ENCODE peak calls at places on chromosomes 3 and 15, in four cellular contexts. One of them, this sample, is unnamed.

GRCh38 chr3:158849747-158850146 is 47.9 kb downstream of the MFSD1 start:
- DNase-seq in fibroblast of lung: no peak
- DNase-seq in CD8-positive, alpha-beta T cell: no peak
- DNase-seq in GM20000: no peak
- DNase-seq in this sample: no peak

GRCh38 chr3:21786454-21786829 is 35.4 kb upstream of the ZNF385D start:
- DNase-seq in fibroblast of lung: no peak
- DNase-seq in CD8-positive, alpha-beta T cell: no peak
- DNase-seq in GM20000: no peak
- DNase-seq in this sample: no peak

GRCh38 chr3:25045291-25045690 is 382.8 kb upstream of the RARB start:
- DNase-seq in fibroblast of lung: peak
- DNase-seq in CD8-positive, alpha-beta T cell: no peak
- DNase-seq in GM20000: no peak
- DNase-seq in this sample: no peak

GRCh38 chr3:123584284-123584987 is 417 bp downstream of the HACD2 start:
- DNase-seq in fibroblast of lung: no peak
- DNase-seq in CD8-positive, alpha-beta T cell: no peak
- DNase-seq in GM20000: peak
- DNase-seq in this sample: peak

GRCh38 chr15:36644156-36644896 is 64.9 kb downstream of the CDIN1 start:
- DNase-seq in fibroblast of lung: no peak
- DNase-seq in CD8-positive, alpha-beta T cell: no peak
- DNase-seq in GM20000: no peak
- DNase-seq in this sample: no peak

GRCh38 chr15:48547305-48547704 is 98.2 kb downstream of the FBN1 start:
- DNase-seq in fibroblast of lung: peak
- DNase-seq in CD8-positive, alpha-beta T cell: no peak
- DNase-seq in GM20000: no peak
- DNase-seq in this sample: no peak

GRCh38 chr3:72892081-72892763 is 4.4 kb downstream of the GXYLT2 start:
- DNase-seq in fibroblast of lung: peak
- DNase-seq in CD8-positive, alpha-beta T cell: no peak
- DNase-seq in GM20000: no peak
- DNase-seq in this sample: no peak

GRCh38 chr3:42195879-42196330 is 70.1 kb downstream of the CCK start:
- DNase-seq in fibroblast of lung: peak
- DNase-seq in CD8-positive, alpha-beta T cell: no peak
- DNase-seq in GM20000: peak
- DNase-seq in this sample: no peak

GRCh38 chr3:37096972-37097371 is 77.4 kb downstream of the LRRFIP2 start:
- DNase-seq in fibroblast of lung: no peak
- DNase-seq in CD8-positive, alpha-beta T cell: no peak
- DNase-seq in GM20000: no peak
- DNase-seq in this sample: no peak

GRCh38 chr15:87736921-87737389 is 519.6 kb downstream of the NTRK3 start:
- DNase-seq in fibroblast of lung: no peak
- DNase-seq in CD8-positive, alpha-beta T cell: no peak
- DNase-seq in GM20000: no peak
- DNase-seq in this sample: no peak

GRCh38 chr15:78059110-78059839 is 18.2 kb downstream of the TBC1D2B start:
- DNase-seq in fibroblast of lung: peak
- DNase-seq in CD8-positive, alpha-beta T cell: no peak
- DNase-seq in GM20000: no peak
- DNase-seq in this sample: no peak

GRCh38 chr3:72086051-72086711 is 301.2 kb upstream of the PROK2 start:
- DNase-seq in fibroblast of lung: peak
- DNase-seq in CD8-positive, alpha-beta T cell: no peak
- DNase-seq in GM20000: no peak
- DNase-seq in this sample: no peak

GRCh38 chr3:78872195-78872594 is 895.6 kb downstream of the ROBO1 start:
- DNase-seq in fibroblast of lung: no peak
- DNase-seq in CD8-positive, alpha-beta T cell: no peak
- DNase-seq in GM20000: no peak
- DNase-seq in this sample: no peak

GRCh38 chr3:30872879-30873278 is 21.6 kb downstream of the GADL1 start:
- DNase-seq in fibroblast of lung: no peak
- DNase-seq in CD8-positive, alpha-beta T cell: no peak
- DNase-seq in GM20000: no peak
- DNase-seq in this sample: no peak

GRCh38 chr15:70342554-70343548 is 245.1 kb upstream of the TLE3 start:
- DNase-seq in fibroblast of lung: no peak
- DNase-seq in CD8-positive, alpha-beta T cell: no peak
- DNase-seq in GM20000: no peak
- DNase-seq in this sample: no peak

GRCh38 chr3:3127432-3128010 is 781 bp downstream of the TRNT1 start:
- DNase-seq in fibroblast of lung: no peak
- DNase-seq in CD8-positive, alpha-beta T cell: no peak
- DNase-seq in GM20000: peak
- DNase-seq in this sample: no peak

GRCh38 chr3:59751606-59752005 is 701.8 kb upstream of the CFAP20DC start:
- DNase-seq in fibroblast of lung: no peak
- DNase-seq in CD8-positive, alpha-beta T cell: no peak
- DNase-seq in GM20000: no peak
- DNase-seq in this sample: no peak

GRCh38 chr15:93479679-93480078 is 390.7 kb upstream of the RGMA start:
- DNase-seq in fibroblast of lung: no peak
- DNase-seq in CD8-positive, alpha-beta T cell: no peak
- DNase-seq in GM20000: no peak
- DNase-seq in this sample: no peak

GRCh38 chr3:133475245-133476010 is 75.6 kb downstream of the BFSP2 start:
- DNase-seq in fibroblast of lung: no peak
- DNase-seq in CD8-positive, alpha-beta T cell: no peak
- DNase-seq in GM20000: peak
- DNase-seq in this sample: no peak

GRCh38 chr3:117524890-117525289 is 815.3 kb downstream of the TUSC7 start:
- DNase-seq in fibroblast of lung: peak
- DNase-seq in CD8-positive, alpha-beta T cell: no peak
- DNase-seq in GM20000: no peak
- DNase-seq in this sample: no peak

GRCh38 chr3:194104041-194104751 is 31.8 kb upstream of the HES1 start:
- DNase-seq in fibroblast of lung: no peak
- DNase-seq in CD8-positive, alpha-beta T cell: no peak
- DNase-seq in GM20000: peak
- DNase-seq in this sample: no peak

GRCh38 chr15:49421991-49422390 is 1.1 kb upstream of the FGF7 start:
- DNase-seq in fibroblast of lung: peak
- DNase-seq in CD8-positive, alpha-beta T cell: no peak
- DNase-seq in GM20000: peak
- DNase-seq in this sample: no peak

GRCh38 chr3:30549600-30549999 is 56.8 kb upstream of the TGFBR2 start:
- DNase-seq in fibroblast of lung: no peak
- DNase-seq in CD8-positive, alpha-beta T cell: no peak
- DNase-seq in GM20000: no peak
- DNase-seq in this sample: no peak

GRCh38 chr15:71237456-71238188 is 122.4 kb downstream of the THSD4 start:
- DNase-seq in fibroblast of lung: peak
- DNase-seq in CD8-positive, alpha-beta T cell: no peak
- DNase-seq in GM20000: no peak
- DNase-seq in this sample: no peak

GRCh38 chr15:48493084-48493762 is 152.3 kb downstream of the FBN1 start:
- DNase-seq in fibroblast of lung: peak
- DNase-seq in CD8-positive, alpha-beta T cell: no peak
- DNase-seq in GM20000: no peak
- DNase-seq in this sample: no peak

GRCh38 chr3:156189927-156190326 is 69.5 kb downstream of the KCNAB1 start:
- DNase-seq in fibroblast of lung: no peak
- DNase-seq in CD8-positive, alpha-beta T cell: no peak
- DNase-seq in GM20000: no peak
- DNase-seq in this sample: no peak

GRCh38 chr15:90414408-90415028 is 26.5 kb downstream of the IQGAP1 start:
- DNase-seq in fibroblast of lung: peak
- DNase-seq in CD8-positive, alpha-beta T cell: no peak
- DNase-seq in GM20000: no peak
- DNase-seq in this sample: no peak

GRCh38 chr3:38907426-38907825 is 91.4 kb upstream of the SCN10A start:
- DNase-seq in fibroblast of lung: no peak
- DNase-seq in CD8-positive, alpha-beta T cell: no peak
- DNase-seq in GM20000: no peak
- DNase-seq in this sample: no peak

GRCh38 chr15:90159213-90159612 is 41.9 kb upstream of the SEMA4B start:
- DNase-seq in fibroblast of lung: no peak
- DNase-seq in CD8-positive, alpha-beta T cell: no peak
- DNase-seq in GM20000: no peak
- DNase-seq in this sample: no peak

GRCh38 chr3:126483321-126483761 is 7.7 kb upstream of the ZXDC start:
- DNase-seq in fibroblast of lung: no peak
- DNase-seq in CD8-positive, alpha-beta T cell: no peak
- DNase-seq in GM20000: no peak
- DNase-seq in this sample: no peak
- TF ChIP-seq CTCF in fibroblast of lung: no peak
- TF ChIP-seq CTCF in CD8-positive, alpha-beta T cell: no peak
- TF ChIP-seq CTCF in GM20000: no peak
- TF ChIP-seq CTCF in this sample: no peak

GRCh38 chr3:189786479-189787064 is 155.4 kb downstream of the TP63 start:
- DNase-seq in fibroblast of lung: no peak
- DNase-seq in CD8-positive, alpha-beta T cell: no peak
- DNase-seq in GM20000: no peak
- DNase-seq in this sample: no peak
- TF ChIP-seq CTCF in fibroblast of lung: no peak
- TF ChIP-seq CTCF in CD8-positive, alpha-beta T cell: no peak
- TF ChIP-seq CTCF in GM20000: no peak
- TF ChIP-seq CTCF in this sample: peak

GRCh38 chr3:127008236-127008635 is 25.3 kb downstream of the PLXNA1 start:
- DNase-seq in fibroblast of lung: no peak
- DNase-seq in CD8-positive, alpha-beta T cell: no peak
- DNase-seq in GM20000: no peak
- DNase-seq in this sample: no peak

GRCh38 chr3:127006781-127007436 is 24.0 kb downstream of the PLXNA1 start:
- DNase-seq in fibroblast of lung: no peak
- DNase-seq in CD8-positive, alpha-beta T cell: no peak
- DNase-seq in GM20000: no peak
- DNase-seq in this sample: no peak

GRCh38 chr3:127003601-127004280 is 20.8 kb downstream of the PLXNA1 start:
- DNase-seq in fibroblast of lung: no peak
- DNase-seq in CD8-positive, alpha-beta T cell: no peak
- DNase-seq in GM20000: no peak
- DNase-seq in this sample: no peak

GRCh38 chr3:127004641-127005397 is 21.9 kb downstream of the PLXNA1 start:
- DNase-seq in fibroblast of lung: no peak
- DNase-seq in CD8-positive, alpha-beta T cell: no peak
- DNase-seq in GM20000: no peak
- DNase-seq in this sample: no peak

GRCh38 chr3:127005864-127006500 is 23.1 kb downstream of the PLXNA1 start:
- DNase-seq in fibroblast of lung: no peak
- DNase-seq in CD8-positive, alpha-beta T cell: no peak
- DNase-seq in GM20000: no peak
- DNase-seq in this sample: no peak
- TF ChIP-seq CTCF in fibroblast of lung: no peak
- TF ChIP-seq CTCF in CD8-positive, alpha-beta T cell: no peak
- TF ChIP-seq CTCF in GM20000: no peak
- TF ChIP-seq CTCF in this sample: no peak

DNA sequence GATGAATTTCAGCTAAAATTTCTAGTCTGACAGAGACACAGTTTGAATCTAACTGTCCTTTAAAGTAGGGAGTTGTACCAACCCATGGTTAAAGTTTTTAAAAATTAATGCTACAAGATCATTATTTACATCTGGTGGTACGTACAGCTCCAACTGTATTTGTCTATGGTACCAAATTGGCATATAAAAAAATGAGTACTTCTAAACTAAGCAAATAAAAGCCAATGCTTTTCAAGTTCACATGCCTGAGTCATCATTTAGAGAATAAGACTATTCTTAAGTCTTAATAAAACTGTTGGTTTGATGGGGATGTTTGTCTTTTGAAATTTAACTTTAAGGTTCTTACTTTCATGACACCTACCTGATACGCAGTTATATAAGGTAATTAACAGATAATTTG is 21.0 kb upstream of the IFT57 start:
- DNase-seq in fibroblast of lung: no peak
- DNase-seq in CD8-positive, alpha-beta T cell: no peak
- DNase-seq in GM20000: no peak
- DNase-seq in this sample: no peak
- TF ChIP-seq CTCF in fibroblast of lung: no peak
- TF ChIP-seq CTCF in CD8-positive, alpha-beta T cell: no peak
- TF ChIP-seq CTCF in GM20000: no peak
- TF ChIP-seq CTCF in this sample: no peak

DNA sequence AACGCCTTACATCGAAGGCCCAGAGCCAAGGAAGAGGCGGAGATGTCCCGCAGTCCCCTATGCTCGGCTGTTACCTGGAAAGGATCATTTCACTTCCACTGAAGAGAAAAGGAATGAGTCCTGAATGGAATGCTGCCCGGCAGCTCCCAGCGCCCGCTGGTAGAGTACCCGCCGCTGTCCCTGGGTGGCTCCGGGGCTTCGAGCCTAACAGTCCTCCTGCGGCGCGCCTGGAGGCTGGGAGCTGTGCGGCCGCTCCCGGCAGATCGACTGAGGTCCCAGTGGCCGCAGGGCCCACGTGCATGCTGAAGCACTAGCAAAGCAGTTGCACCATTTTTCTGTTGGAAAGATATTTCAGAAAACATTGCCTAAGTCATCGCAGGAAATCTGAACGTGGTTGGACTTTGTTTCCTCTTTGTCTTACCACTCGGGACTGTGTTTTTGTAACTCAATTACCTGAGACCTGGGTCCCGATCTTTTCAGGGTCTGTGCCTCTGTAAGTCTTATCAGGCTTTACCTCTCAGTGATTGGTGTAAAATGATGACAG is 984 bp downstream of the RNU6-1 start:
- DNase-seq in fibroblast of lung: peak
- DNase-seq in CD8-positive, alpha-beta T cell: no peak
- DNase-seq in GM20000: no peak
- DNase-seq in this sample: peak
- TF ChIP-seq CTCF in fibroblast of lung: no peak
- TF ChIP-seq CTCF in CD8-positive, alpha-beta T cell: no peak
- TF ChIP-seq CTCF in GM20000: no peak
- TF ChIP-seq CTCF in this sample: peak

GRCh38 chr15:33963831-33964664 is 4.2 kb upstream of the CHRM5 start:
- DNase-seq in fibroblast of lung: peak
- DNase-seq in CD8-positive, alpha-beta T cell: no peak
- DNase-seq in GM20000: peak
- DNase-seq in this sample: no peak
- TF ChIP-seq CTCF in fibroblast of lung: peak
- TF ChIP-seq CTCF in CD8-positive, alpha-beta T cell: no peak
- TF ChIP-seq CTCF in GM20000: peak
- TF ChIP-seq CTCF in this sample: peak

GRCh38 chr15:72380743-72381142 is 4.9 kb upstream of the HEXA start:
- DNase-seq in fibroblast of lung: no peak
- DNase-seq in CD8-positive, alpha-beta T cell: no peak
- DNase-seq in GM20000: no peak
- DNase-seq in this sample: no peak

GRCh38 chr15:72379856-72380255 is 4.0 kb upstream of the HEXA start:
- DNase-seq in fibroblast of lung: no peak
- DNase-seq in CD8-positive, alpha-beta T cell: no peak
- DNase-seq in GM20000: no peak
- DNase-seq in this sample: no peak

GRCh38 chr15:72382146-72382545 is 6.3 kb upstream of the HEXA start:
- DNase-seq in fibroblast of lung: no peak
- DNase-seq in CD8-positive, alpha-beta T cell: no peak
- DNase-seq in GM20000: no peak
- DNase-seq in this sample: no peak
- TF ChIP-seq CTCF in fibroblast of lung: no peak
- TF ChIP-seq CTCF in CD8-positive, alpha-beta T cell: no peak
- TF ChIP-seq CTCF in GM20000: no peak
- TF ChIP-seq CTCF in this sample: peak

This sample was measured in progenitor cell of endocrine pancreas.